ENCODE peak calls at places on chromosomes 4 and X, in ten cellular contexts. One of them, this sample, is unnamed.

GRCh38 chr4:138897818-138898226 is 117.8 kb upstream of the NOCT start:
- DNase-seq in H1: no peak
- DNase-seq in GM23248: peak; percentile 87
- DNase-seq in OCI-LY7: no peak
- DNase-seq in fibroblast of lung: peak; percentile 98
- DNase-seq in SK-N-SH: peak; percentile 41
- DNase-seq in IMR-90: peak; percentile 94
- DNase-seq in mammary epithelial cell: peak; percentile 66
- DNase-seq in neural progenitor cell: no peak
- DNase-seq in MM.1S: peak; percentile 33
- DNase-seq in this sample: peak; percentile 75

GRCh38 chr4:48139688-48140087 is 5.6 kb upstream of the TXK start:
- DNase-seq in mammary epithelial cell: no peak
- DNase-seq in GM23248: peak; percentile 45
- DNase-seq in MM.1S: peak; percentile 23
- DNase-seq in H1: no peak
- DNase-seq in neural progenitor cell: no peak
- DNase-seq in SK-N-SH: no peak
- DNase-seq in OCI-LY7: no peak
- DNase-seq in IMR-90: peak; percentile 32
- DNase-seq in fibroblast of lung: no peak
- DNase-seq in this sample: no peak

GRCh38 chr4:11470709-11471441 is 42.2 kb upstream of the HS3ST1 start:
- DNase-seq in GM23248: no peak
- DNase-seq in H1: no peak
- DNase-seq in fibroblast of lung: no peak
- DNase-seq in neural progenitor cell: no peak
- DNase-seq in SK-N-SH: no peak
- DNase-seq in MM.1S: peak; percentile 26
- DNase-seq in mammary epithelial cell: peak; percentile 91
- DNase-seq in OCI-LY7: no peak
- DNase-seq in IMR-90: no peak
- DNase-seq in this sample: no peak

GRCh38 chr4:25860586-25861421 is 2.0 kb downstream of the SEL1L3 start:
- DNase-seq in IMR-90: peak; percentile 42
- DNase-seq in neural progenitor cell: no peak
- DNase-seq in SK-N-SH: no peak
- DNase-seq in fibroblast of lung: no peak
- DNase-seq in MM.1S: no peak
- DNase-seq in mammary epithelial cell: no peak
- DNase-seq in H1: no peak
- DNase-seq in GM23248: peak; percentile 13
- DNase-seq in OCI-LY7: peak; percentile 73
- DNase-seq in this sample: peak; percentile 83

GRCh38 chrX:151346931-151347543 is 50.0 kb upstream of the VMA21 start:
- DNase-seq in OCI-LY7: no peak
- DNase-seq in IMR-90: no peak
- DNase-seq in GM23248: no peak
- DNase-seq in fibroblast of lung: no peak
- DNase-seq in neural progenitor cell: peak; percentile 63
- DNase-seq in MM.1S: no peak
- DNase-seq in H1: no peak
- DNase-seq in mammary epithelial cell: no peak
- DNase-seq in SK-N-SH: no peak
- DNase-seq in this sample: no peak

GRCh38 chrX:43860646-43861370 is 21.4 kb downstream of the MAOB start:
- DNase-seq in H1: no peak
- DNase-seq in neural progenitor cell: no peak
- DNase-seq in fibroblast of lung: peak; percentile 72
- DNase-seq in IMR-90: peak; percentile 1
- DNase-seq in mammary epithelial cell: peak; percentile 51
- DNase-seq in GM23248: peak; percentile 4
- DNase-seq in SK-N-SH: peak; percentile 20
- DNase-seq in OCI-LY7: no peak
- DNase-seq in MM.1S: no peak
- DNase-seq in this sample: no peak

GRCh38 chr4:10006604-10007435 is 14.5 kb downstream of the SLC2A9 start:
- DNase-seq in neural progenitor cell: no peak
- DNase-seq in GM23248: peak; percentile 51
- DNase-seq in SK-N-SH: no peak
- DNase-seq in OCI-LY7: no peak
- DNase-seq in H1: no peak
- DNase-seq in fibroblast of lung: peak; percentile 42
- DNase-seq in mammary epithelial cell: peak; percentile 96
- DNase-seq in IMR-90: no peak
- DNase-seq in MM.1S: no peak
- DNase-seq in this sample: no peak

GRCh38 chr4:19024047-19024446 is 1002.5 kb upstream of the LCORL start:
- DNase-seq in neural progenitor cell: no peak
- DNase-seq in SK-N-SH: no peak
- DNase-seq in MM.1S: no peak
- DNase-seq in H1: no peak
- DNase-seq in IMR-90: no peak
- DNase-seq in mammary epithelial cell: no peak
- DNase-seq in fibroblast of lung: no peak
- DNase-seq in GM23248: no peak
- DNase-seq in OCI-LY7: no peak
- DNase-seq in this sample: no peak

GRCh38 chrX:9558615-9559014 is 93.8 kb downstream of the TBL1X start:
- DNase-seq in OCI-LY7: no peak
- DNase-seq in SK-N-SH: no peak
- DNase-seq in IMR-90: peak; percentile 34
- DNase-seq in neural progenitor cell: no peak
- DNase-seq in GM23248: no peak
- DNase-seq in mammary epithelial cell: no peak
- DNase-seq in H1: no peak
- DNase-seq in MM.1S: no peak
- DNase-seq in fibroblast of lung: no peak
- DNase-seq in this sample: no peak

DNA sequence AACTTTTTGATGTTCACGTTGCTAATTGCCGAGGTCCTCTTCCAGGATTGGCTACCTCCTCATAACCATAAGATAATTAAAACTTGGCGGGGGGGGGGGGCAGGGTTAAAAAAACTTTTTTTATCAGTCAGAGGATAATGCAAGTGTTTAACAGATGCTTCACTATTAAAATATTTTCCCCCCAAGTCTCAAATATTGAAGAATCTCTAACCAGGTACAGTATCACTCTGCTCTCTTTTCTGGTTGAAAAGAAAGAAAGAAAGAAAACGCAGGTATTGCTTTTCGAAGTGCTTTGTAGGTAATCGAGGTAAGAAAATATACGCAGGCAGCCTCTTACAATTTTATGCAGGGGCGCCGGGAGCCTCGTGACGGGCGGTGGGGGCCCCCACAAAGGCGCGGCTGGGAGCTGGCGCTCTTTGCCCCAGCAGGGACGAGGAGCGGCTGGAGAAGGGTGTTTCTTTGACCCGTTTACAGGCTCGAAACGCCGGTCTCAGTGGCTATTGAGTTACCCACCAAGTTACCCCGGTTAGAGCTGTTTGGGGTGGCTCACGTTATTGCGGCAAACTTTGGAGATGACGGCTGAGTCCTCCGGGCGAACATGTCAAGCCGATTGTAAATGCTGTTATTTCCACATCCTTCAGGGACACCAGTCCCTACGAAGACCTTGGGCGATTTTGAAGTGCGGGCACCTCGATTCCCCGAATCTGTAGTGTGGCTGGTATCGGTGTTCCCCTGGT is 465 bp upstream of the HAND2 start:
- DNase-seq in GM23248: peak; percentile 69
- DNase-seq in mammary epithelial cell: no peak
- DNase-seq in neural progenitor cell: peak; percentile 44
- DNase-seq in SK-N-SH: peak; percentile 36
- DNase-seq in H1: no peak
- DNase-seq in IMR-90: no peak
- DNase-seq in fibroblast of lung: no peak
- DNase-seq in OCI-LY7: no peak
- DNase-seq in MM.1S: no peak
- DNase-seq in this sample: peak; percentile 71
- H3K4me3 ChIP-seq in GM23248: peak overlapping the region; percentile 97
- H3K4me3 ChIP-seq in mammary epithelial cell: no peak overlapping the region
- H3K4me3 ChIP-seq in neural progenitor cell: peak overlapping the region; percentile 49
- H3K4me3 ChIP-seq in SK-N-SH: peak overlapping the region; percentile 83
- H3K4me3 ChIP-seq in H1: no peak overlapping the region
- H3K4me3 ChIP-seq in IMR-90: peak overlapping the region; percentile 40
- H3K4me3 ChIP-seq in fibroblast of lung: no peak overlapping the region
- H3K4me3 ChIP-seq in OCI-LY7: no peak overlapping the region
- H3K4me3 ChIP-seq in MM.1S: no peak overlapping the region
- H3K4me3 ChIP-seq in this sample: peak overlapping the region; percentile 74

GRCh38 chr4:123351713-123352112 is 44.9 kb upstream of the SPRY1 start:
- DNase-seq in SK-N-SH: no peak
- DNase-seq in GM23248: no peak
- DNase-seq in IMR-90: no peak
- DNase-seq in H1: no peak
- DNase-seq in neural progenitor cell: no peak
- DNase-seq in OCI-LY7: no peak
- DNase-seq in mammary epithelial cell: no peak
- DNase-seq in fibroblast of lung: no peak
- DNase-seq in MM.1S: no peak
- DNase-seq in this sample: no peak
- H3K9me3 ChIP-seq in SK-N-SH: no peaks in the 10 kb centered on the region
- H3K9me3 ChIP-seq in GM23248: no peaks in the 10 kb centered on the region
- H3K9me3 ChIP-seq in IMR-90: no peaks in the 10 kb centered on the region
- H3K9me3 ChIP-seq in H1: no peaks in the 10 kb centered on the region
- H3K9me3 ChIP-seq in neural progenitor cell: no peaks in the 10 kb centered on the region
- H3K9me3 ChIP-seq in OCI-LY7: no peaks in the 10 kb centered on the region
- H3K9me3 ChIP-seq in mammary epithelial cell: no peaks in the 10 kb centered on the region
- H3K9me3 ChIP-seq in fibroblast of lung: no peaks in the 10 kb centered on the region
- H3K9me3 ChIP-seq in MM.1S: no peaks in the 10 kb centered on the region
- H3K9me3 ChIP-seq in this sample: no peaks in the 10 kb centered on the region

DNA sequence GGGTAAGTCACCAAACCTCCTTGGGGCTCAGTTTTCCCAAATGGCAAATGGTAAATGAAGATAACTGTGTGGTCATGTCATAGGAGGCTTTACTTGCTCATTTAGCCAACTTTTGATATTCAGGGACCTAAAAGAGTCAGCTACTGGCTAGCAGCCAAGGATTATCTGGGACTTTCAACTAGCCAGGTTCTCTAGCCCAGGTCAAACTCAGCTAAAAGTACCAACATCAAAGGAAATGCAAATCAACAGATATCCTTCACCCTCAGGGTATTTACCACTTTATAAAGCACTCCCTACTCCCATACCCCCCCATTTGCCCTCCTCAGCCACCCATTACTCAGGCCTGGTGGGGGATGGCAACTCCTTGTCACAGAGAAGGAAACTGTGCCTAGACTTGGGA is 7.5 kb downstream of the AMER1 start:
- DNase-seq in neural progenitor cell: no peak
- DNase-seq in MM.1S: peak; percentile 18
- DNase-seq in SK-N-SH: no peak
- DNase-seq in GM23248: no peak
- DNase-seq in fibroblast of lung: no peak
- DNase-seq in OCI-LY7: no peak
- DNase-seq in IMR-90: no peak
- DNase-seq in mammary epithelial cell: no peak
- DNase-seq in H1: no peak
- DNase-seq in this sample: peak; percentile 66
- H3K4me2 ChIP-seq in neural progenitor cell: no peak overlapping the region
- H3K4me2 ChIP-seq in MM.1S: no peak overlapping the region
- H3K4me2 ChIP-seq in SK-N-SH: no peak overlapping the region
- H3K4me2 ChIP-seq in GM23248: no peak overlapping the region
- H3K4me2 ChIP-seq in fibroblast of lung: no peak overlapping the region
- H3K4me2 ChIP-seq in OCI-LY7: no peak overlapping the region
- H3K4me2 ChIP-seq in IMR-90: no peak overlapping the region
- H3K4me2 ChIP-seq in mammary epithelial cell: no peak overlapping the region
- H3K4me2 ChIP-seq in H1: no peak overlapping the region
- H3K4me2 ChIP-seq in this sample: no peak overlapping the region

GRCh38 chr4:94455081-94455480 is 3.3 kb downstream of the PDLIM5 start:
- DNase-seq in GM23248: peak; percentile 93
- DNase-seq in neural progenitor cell: no peak
- DNase-seq in IMR-90: peak; percentile 88
- DNase-seq in OCI-LY7: no peak
- DNase-seq in mammary epithelial cell: peak; percentile 78
- DNase-seq in MM.1S: no peak
- DNase-seq in fibroblast of lung: peak; percentile 87
- DNase-seq in H1: no peak
- DNase-seq in SK-N-SH: no peak
- DNase-seq in this sample: peak; percentile 82
- H3K4me3 ChIP-seq in GM23248: peak overlapping the region; percentile 98
- H3K4me3 ChIP-seq in neural progenitor cell: peak overlapping the region; percentile 4
- H3K4me3 ChIP-seq in IMR-90: no peak overlapping the region
- H3K4me3 ChIP-seq in OCI-LY7: no peak overlapping the region
- H3K4me3 ChIP-seq in mammary epithelial cell: peak overlapping the region; percentile 74
- H3K4me3 ChIP-seq in MM.1S: no peak overlapping the region
- H3K4me3 ChIP-seq in fibroblast of lung: peak overlapping the region; percentile 11
- H3K4me3 ChIP-seq in H1: no peak overlapping the region
- H3K4me3 ChIP-seq in SK-N-SH: peak overlapping the region; percentile 32
- H3K4me3 ChIP-seq in this sample: peak overlapping the region; percentile 97

DNA sequence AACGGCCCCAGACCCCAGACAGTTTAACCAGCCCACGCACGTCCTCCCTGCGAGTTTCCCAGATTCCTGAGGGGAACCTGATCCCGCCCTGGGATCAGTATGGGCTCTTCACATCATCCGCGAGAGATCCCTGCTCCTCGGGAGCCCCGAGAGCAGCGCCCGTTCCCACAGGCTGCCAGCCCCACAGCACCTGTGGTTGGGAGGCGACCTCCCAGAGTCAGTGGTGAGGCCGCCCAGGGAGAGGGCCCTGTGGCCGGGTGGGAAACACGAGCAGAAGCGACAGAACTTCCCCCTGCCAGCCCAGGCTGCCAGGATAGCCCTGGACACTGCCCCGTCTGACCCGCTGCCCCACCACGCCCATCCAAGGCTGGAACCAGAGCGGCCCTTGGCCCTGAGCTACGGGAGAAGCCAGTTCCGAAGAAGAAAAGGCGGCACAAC is 32.8 kb downstream of the TSC22D3 start:
- DNase-seq in OCI-LY7: no peak
- DNase-seq in neural progenitor cell: no peak
- DNase-seq in MM.1S: no peak
- DNase-seq in H1: no peak
- DNase-seq in mammary epithelial cell: no peak
- DNase-seq in GM23248: no peak
- DNase-seq in IMR-90: no peak
- DNase-seq in fibroblast of lung: no peak
- DNase-seq in SK-N-SH: no peak
- DNase-seq in this sample: no peak
- H3K9me3 ChIP-seq in OCI-LY7: no peaks in the 10 kb centered on the region
- H3K9me3 ChIP-seq in neural progenitor cell: no peaks in the 10 kb centered on the region
- H3K9me3 ChIP-seq in MM.1S: no peaks in the 10 kb centered on the region
- H3K9me3 ChIP-seq in H1: no peaks in the 10 kb centered on the region
- H3K9me3 ChIP-seq in mammary epithelial cell: no peaks in the 10 kb centered on the region
- H3K9me3 ChIP-seq in GM23248: no peaks in the 10 kb centered on the region
- H3K9me3 ChIP-seq in IMR-90: no peaks in the 10 kb centered on the region
- H3K9me3 ChIP-seq in fibroblast of lung: no peaks in the 10 kb centered on the region
- H3K9me3 ChIP-seq in SK-N-SH: no peaks in the 10 kb centered on the region
- H3K9me3 ChIP-seq in this sample: no peaks in the 10 kb centered on the region